ENCODE peak calls at places on chromosome X, in seven cellular contexts. W, R, P, X, E, J and U are unnamed samples.

GRCh38 chrX:50881028-50881427 is 29.5 kb upstream of the BMP15 start:
- DNase-seq in W (no peak), R (no peak), P (no peak), X (no peak), E (no peak), J (no peak), U (no peak)

GRCh38 chrX:66914082-66914481 is 275.2 kb upstream of the EDA2R start:
- DNase-seq in W (no peak), R (no peak), P (no peak), X (no peak), E (peak; percentile 42), J (peak; percentile 79), U (no peak)

GRCh38 chrX:140912606-140913005 is 89.8 kb upstream of the SPANXB1 start:
- DNase-seq in W (no peak), R (no peak), P (no peak), X (no peak), E (no peak), J (no peak), U (no peak)

GRCh38 chrX:56762707-56763555 is 33.9 kb downstream of the NBDY start:
- DNase-seq in W (no peak), R (no peak), P (no peak), X (no peak), E (no peak), J (no peak), U (no peak)

GRCh38 chrX:153725039-153725831 is 579 bp downstream of the ABCD1 start:
- DNase-seq in W (peak; percentile 58), R (no peak), P (no peak), X (no peak), E (no peak), J (peak; percentile 51), U (no peak)

GRCh38 chrX:119292445-119292844 is 56.4 kb downstream of the PGRMC1 start:
- DNase-seq in W (no peak), R (no peak), P (no peak), X (no peak), E (no peak), J (peak; percentile 53), U (no peak)

GRCh38 chrX:48971325-48972213 is at the start of gene KCND1:
- DNase-seq in W (peak; percentile 41), R (peak; percentile 67), P (peak; percentile 65), X (peak; percentile 68), E (peak; percentile 51), J (peak; percentile 71), U (peak; percentile 5)

GRCh38 chrX:7996414-7996813 is 69.2 kb upstream of the PNPLA4 start:
- DNase-seq in W (no peak), R (no peak), P (no peak), X (peak; percentile 50), E (no peak), J (peak; percentile 27), U (no peak)

GRCh38 chrX:97616883-97617510 is 733.3 kb downstream of the RPA4 start:
- DNase-seq in W (no peak), R (no peak), P (peak; percentile 43), X (peak; percentile 4), E (no peak), J (peak; percentile 16), U (no peak)

GRCh38 chrX:66022742-66023725 is 16.8 kb downstream of the VSIG4 start:
- DNase-seq in W (no peak), R (no peak), P (no peak), X (peak; percentile 53), E (no peak), J (peak; percentile 70), U (no peak)

GRCh38 chrX:133985164-133986007 is at the start of gene GPC3:
- DNase-seq in W (peak; percentile 53), R (no peak), P (peak; percentile 49), X (peak; percentile 64), E (peak; percentile 32), J (peak; percentile 81), U (no peak)

GRCh38 chrX:17226736-17227135 is 148.3 kb upstream of the NHS start:
- DNase-seq in W (no peak), R (no peak), P (no peak), X (no peak), E (no peak), J (peak; percentile 58), U (no peak)

GRCh38 chrX:123525131-123525725 is 207.6 kb downstream of the THOC2 start:
- DNase-seq in W (no peak), R (no peak), P (no peak), X (no peak), E (no peak), J (peak; percentile 4), U (no peak)

GRCh38 chrX:153519569-153520285 is 2.3 kb downstream of the ATP2B3 start:
- DNase-seq in W (no peak), R (no peak), P (no peak), X (no peak), E (no peak), J (no peak), U (no peak)

GRCh38 chrX:118347131-118347530 is 1.2 kb downstream of the WDR44 start:
- DNase-seq in W (no peak), R (no peak), P (no peak), X (no peak), E (no peak), J (peak; percentile 18), U (no peak)

GRCh38 chrX:80648023-80648422 is 161.7 kb downstream of the BRWD3 start:
- DNase-seq in W (no peak), R (no peak), P (no peak), X (peak; percentile 11), E (no peak), J (peak; percentile 11), U (no peak)

GRCh38 chrX:69501433-69501832 is 2.7 kb upstream of the NALF2 start:
- DNase-seq in W (no peak), R (no peak), P (no peak), X (peak; percentile 52), E (no peak), J (peak; percentile 87), U (peak; percentile 28)

GRCh38 chrX:148878371-148878770 is 378.0 kb downstream of the AFF2 start:
- DNase-seq in W (no peak), R (no peak), P (no peak), X (no peak), E (no peak), J (peak; percentile 61), U (no peak)

GRCh38 chrX:135384161-135384836 is 37.4 kb upstream of the SMIM10L2A start:
- DNase-seq in W (no peak), R (no peak), P (no peak), X (no peak), E (no peak), J (peak; percentile 62), U (no peak)

GRCh38 chrX:20418809-20419208 is 152.1 kb upstream of the RPS6KA3 start:
- DNase-seq in W (no peak), R (no peak), P (no peak), X (no peak), E (no peak), J (no peak), U (no peak)

GRCh38 chrX:121244511-121244910 is 197.1 kb downstream of the GLUD2 start:
- DNase-seq in W (no peak), R (no peak), P (no peak), X (no peak), E (no peak), J (no peak), U (no peak)

GRCh38 chrX:93673869-93674271 is at the start of gene FAM133A:
- DNase-seq in W (no peak), R (no peak), P (no peak), X (peak; percentile 2), E (no peak), J (no peak), U (peak; percentile 14)

GRCh38 chrX:107677909-107678308 is 49.6 kb downstream of the PRPS1 start:
- DNase-seq in W (no peak), R (peak; percentile 73), P (no peak), X (no peak), E (no peak), J (no peak), U (no peak)

DNA sequence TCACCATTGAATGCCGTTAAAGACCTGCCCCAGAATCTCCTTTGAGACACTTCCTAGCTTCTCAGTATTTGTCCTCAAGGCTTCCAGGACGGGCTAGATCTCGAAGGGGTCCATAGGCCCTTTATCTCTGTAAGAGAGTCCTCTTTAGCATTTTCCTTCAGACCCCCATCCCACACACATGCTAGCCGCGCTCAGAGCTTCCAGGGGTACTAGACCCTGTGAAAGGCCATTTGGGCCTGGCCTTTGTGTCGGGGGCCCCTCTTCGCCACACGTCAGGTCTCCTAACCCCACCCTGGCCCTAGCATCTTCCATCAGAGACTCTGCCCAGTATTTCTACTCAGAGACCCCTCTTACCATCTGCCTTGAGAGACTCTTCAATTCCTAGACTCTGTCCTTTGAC is 759 bp downstream of the UBA1 start:
- DNase-seq in W (no peak), R (no peak), P (no peak), X (no peak), E (no peak), J (no peak), U (no peak)
- H3K27ac ChIP-seq in W (peak overlapping the region; percentile 81), R (peak overlapping the region; percentile 96), P (no peak overlapping the region), X (peak overlapping the region; percentile 98), E (peak overlapping the region; percentile 98), J (no peak overlapping the region), U (peak overlapping the region; percentile 98)

GRCh38 chrX:39772057-39772832 is 325.5 kb downstream of the BCOR start:
- DNase-seq in W (no peak), R (no peak), P (no peak), X (no peak), E (no peak), J (peak; percentile 87), U (no peak)
- H3K27ac ChIP-seq in W (peak overlapping the region; percentile 73), R (peak overlapping the region; percentile 44), P (peak overlapping the region; percentile 47), X (no peak overlapping the region), E (no peak overlapping the region), J (peak overlapping the region; percentile 98), U (peak overlapping the region; percentile 41)

GRCh38 chrX:104166735-104167436 is 633 bp downstream of the FAM199X start:
- DNase-seq in W (no peak), R (no peak), P (peak; percentile 53), X (peak; percentile 22), E (peak; percentile 18), J (peak; percentile 16), U (no peak)
- H3K27ac ChIP-seq in W (peak overlapping the region; percentile 65), R (peak overlapping the region; percentile 86), P (peak overlapping the region; percentile 65), X (peak overlapping the region; percentile 74), E (peak overlapping the region; percentile 82), J (peak overlapping the region; percentile 76), U (peak overlapping the region; percentile 58)

GRCh38 chrX:45200741-45201234 is at the start of gene DIPK2B:
- DNase-seq in W (no peak), R (no peak), P (no peak), X (no peak), E (peak; percentile 59), J (no peak), U (no peak)

GRCh38 chrX:45198301-45198700 is 2.4 kb downstream of the DIPK2B start:
- DNase-seq in W (no peak), R (no peak), P (no peak), X (no peak), E (no peak), J (no peak), U (no peak)

GRCh38 chrX:45198706-45199105 is 2.0 kb downstream of the DIPK2B start:
- DNase-seq in W (no peak), R (no peak), P (no peak), X (no peak), E (no peak), J (no peak), U (no peak)

GRCh38 chrX:45191820-45192409 is 8.8 kb downstream of the DIPK2B start:
- DNase-seq in W (no peak), R (no peak), P (no peak), X (no peak), E (no peak), J (no peak), U (peak; percentile 37)

GRCh38 chrX:45196701-45197100 is 4.0 kb downstream of the DIPK2B start:
- DNase-seq in W (no peak), R (no peak), P (no peak), X (no peak), E (no peak), J (no peak), U (no peak)
- H3K27ac ChIP-seq in W (no peak overlapping the region), R (no peak overlapping the region), P (no peak overlapping the region), X (no peak overlapping the region), E (no peak overlapping the region), J (no peak overlapping the region), U (no peak overlapping the region)

GRCh38 chrX:112874614-112875013 is 34.0 kb upstream of the AMOT start:
- DNase-seq in W (no peak), R (no peak), P (no peak), X (no peak), E (no peak), J (no peak), U (no peak)
- H3K27ac ChIP-seq in W (no peak overlapping the region), R (no peak overlapping the region), P (no peak overlapping the region), X (no peak overlapping the region), E (no peak overlapping the region), J (no peak overlapping the region), U (no peak overlapping the region)